ENCODE peak calls at places on chromosomes 4 and X, in six cellular contexts. One of them, this sample, is unnamed.

GRCh38 chr4:55500072-55500471 is 46.6 kb downstream of the CLOCK start:
- DNase-seq in BJ: no peak
- DNase-seq in ureter: no peak
- DNase-seq in stromal cell of bone marrow: no peak
- DNase-seq in activated naive CD8-positive, alpha-beta T cell treated with anti-CD3 and anti-CD28 coated beads, Interleukin-2, amount 50 U/mL, for 24 hours: no peak
- DNase-seq in left kidney: no peak
- DNase-seq in this sample: no peak

GRCh38 chrX:53076671-53077070 is 5.5 kb upstream of the TSPYL2 start:
- DNase-seq in BJ: no peak
- DNase-seq in ureter: no peak
- DNase-seq in stromal cell of bone marrow: no peak
- DNase-seq in activated naive CD8-positive, alpha-beta T cell treated with anti-CD3 and anti-CD28 coated beads, Interleukin-2, amount 50 U/mL, for 24 hours: no peak
- DNase-seq in left kidney: no peak
- DNase-seq in this sample: no peak

GRCh38 chr4:155402941-155403340 is 26.2 kb upstream of the MAP9 start:
- DNase-seq in BJ: no peak
- DNase-seq in ureter: no peak
- DNase-seq in stromal cell of bone marrow: no peak
- DNase-seq in activated naive CD8-positive, alpha-beta T cell treated with anti-CD3 and anti-CD28 coated beads, Interleukin-2, amount 50 U/mL, for 24 hours: no peak
- DNase-seq in left kidney: peak
- DNase-seq in this sample: no peak

GRCh38 chr4:152278505-152279301 is 257.2 kb downstream of the FBXW7 start:
- DNase-seq in BJ: no peak
- DNase-seq in ureter: peak
- DNase-seq in stromal cell of bone marrow: no peak
- DNase-seq in activated naive CD8-positive, alpha-beta T cell treated with anti-CD3 and anti-CD28 coated beads, Interleukin-2, amount 50 U/mL, for 24 hours: no peak
- DNase-seq in left kidney: peak
- DNase-seq in this sample: no peak

GRCh38 chr4:100984901-100985300 is 362.4 kb downstream of the PPP3CA start:
- DNase-seq in BJ: peak
- DNase-seq in ureter: no peak
- DNase-seq in stromal cell of bone marrow: peak
- DNase-seq in activated naive CD8-positive, alpha-beta T cell treated with anti-CD3 and anti-CD28 coated beads, Interleukin-2, amount 50 U/mL, for 24 hours: no peak
- DNase-seq in left kidney: no peak
- DNase-seq in this sample: no peak

GRCh38 chr4:112185740-112186670 is 40.8 kb downstream of the FAM241A start:
- DNase-seq in BJ: no peak
- DNase-seq in ureter: no peak
- DNase-seq in stromal cell of bone marrow: no peak
- DNase-seq in activated naive CD8-positive, alpha-beta T cell treated with anti-CD3 and anti-CD28 coated beads, Interleukin-2, amount 50 U/mL, for 24 hours: no peak
- DNase-seq in left kidney: no peak
- DNase-seq in this sample: peak

GRCh38 chr4:36324808-36325207 is 43.4 kb downstream of the DTHD1 start:
- DNase-seq in BJ: no peak
- DNase-seq in ureter: no peak
- DNase-seq in stromal cell of bone marrow: no peak
- DNase-seq in activated naive CD8-positive, alpha-beta T cell treated with anti-CD3 and anti-CD28 coated beads, Interleukin-2, amount 50 U/mL, for 24 hours: no peak
- DNase-seq in left kidney: no peak
- DNase-seq in this sample: no peak

GRCh38 chrX:40474205-40474626 is 106.6 kb upstream of the ATP6AP2 start:
- DNase-seq in BJ: no peak
- DNase-seq in ureter: no peak
- DNase-seq in stromal cell of bone marrow: no peak
- DNase-seq in activated naive CD8-positive, alpha-beta T cell treated with anti-CD3 and anti-CD28 coated beads, Interleukin-2, amount 50 U/mL, for 24 hours: no peak
- DNase-seq in left kidney: peak
- DNase-seq in this sample: no peak

GRCh38 chr4:11732155-11732554 is 303.5 kb upstream of the HS3ST1 start:
- DNase-seq in BJ: no peak
- DNase-seq in ureter: no peak
- DNase-seq in stromal cell of bone marrow: no peak
- DNase-seq in activated naive CD8-positive, alpha-beta T cell treated with anti-CD3 and anti-CD28 coated beads, Interleukin-2, amount 50 U/mL, for 24 hours: no peak
- DNase-seq in left kidney: no peak
- DNase-seq in this sample: no peak

GRCh38 chrX:10217218-10217617 is 60.4 kb downstream of the CLCN4 start:
- DNase-seq in BJ: no peak
- DNase-seq in ureter: no peak
- DNase-seq in stromal cell of bone marrow: no peak
- DNase-seq in activated naive CD8-positive, alpha-beta T cell treated with anti-CD3 and anti-CD28 coated beads, Interleukin-2, amount 50 U/mL, for 24 hours: no peak
- DNase-seq in left kidney: no peak
- DNase-seq in this sample: peak

GRCh38 chrX:16807548-16807947 is 21.3 kb downstream of the TXLNG start:
- DNase-seq in BJ: no peak
- DNase-seq in ureter: no peak
- DNase-seq in stromal cell of bone marrow: no peak
- DNase-seq in activated naive CD8-positive, alpha-beta T cell treated with anti-CD3 and anti-CD28 coated beads, Interleukin-2, amount 50 U/mL, for 24 hours: no peak
- DNase-seq in left kidney: peak
- DNase-seq in this sample: no peak

GRCh38 chrX:64206556-64207162 is 1.2 kb upstream of the AMER1 start:
- DNase-seq in BJ: no peak
- DNase-seq in ureter: no peak
- DNase-seq in stromal cell of bone marrow: no peak
- DNase-seq in activated naive CD8-positive, alpha-beta T cell treated with anti-CD3 and anti-CD28 coated beads, Interleukin-2, amount 50 U/mL, for 24 hours: no peak
- DNase-seq in left kidney: peak
- DNase-seq in this sample: no peak

GRCh38 chr4:128386761-128387599 is 99.4 kb upstream of the PGRMC2 start:
- DNase-seq in BJ: peak
- DNase-seq in ureter: peak
- DNase-seq in stromal cell of bone marrow: peak
- DNase-seq in activated naive CD8-positive, alpha-beta T cell treated with anti-CD3 and anti-CD28 coated beads, Interleukin-2, amount 50 U/mL, for 24 hours: no peak
- DNase-seq in left kidney: peak
- DNase-seq in this sample: peak

GRCh38 chrX:76427560-76428242 is at the start of gene MAGEE1:
- DNase-seq in BJ: peak
- DNase-seq in ureter: peak
- DNase-seq in stromal cell of bone marrow: peak
- DNase-seq in activated naive CD8-positive, alpha-beta T cell treated with anti-CD3 and anti-CD28 coated beads, Interleukin-2, amount 50 U/mL, for 24 hours: peak
- DNase-seq in left kidney: peak
- DNase-seq in this sample: peak

GRCh38 chr4:128841402-128841801 is 31.9 kb downstream of the JADE1 start:
- DNase-seq in BJ: no peak
- DNase-seq in ureter: peak
- DNase-seq in stromal cell of bone marrow: no peak
- DNase-seq in activated naive CD8-positive, alpha-beta T cell treated with anti-CD3 and anti-CD28 coated beads, Interleukin-2, amount 50 U/mL, for 24 hours: no peak
- DNase-seq in left kidney: peak
- DNase-seq in this sample: no peak

GRCh38 chr4:80876810-80877209 is 153.7 kb upstream of the BMP3 start:
- DNase-seq in BJ: no peak
- DNase-seq in ureter: no peak
- DNase-seq in stromal cell of bone marrow: peak
- DNase-seq in activated naive CD8-positive, alpha-beta T cell treated with anti-CD3 and anti-CD28 coated beads, Interleukin-2, amount 50 U/mL, for 24 hours: no peak
- DNase-seq in left kidney: no peak
- DNase-seq in this sample: peak

GRCh38 chr4:102537280-102537679 is 36.1 kb downstream of the NFKB1 start:
- DNase-seq in BJ: no peak
- DNase-seq in ureter: no peak
- DNase-seq in stromal cell of bone marrow: no peak
- DNase-seq in activated naive CD8-positive, alpha-beta T cell treated with anti-CD3 and anti-CD28 coated beads, Interleukin-2, amount 50 U/mL, for 24 hours: no peak
- DNase-seq in left kidney: no peak
- DNase-seq in this sample: no peak

GRCh38 chr4:86036729-86037128 is 323.1 kb downstream of the MAPK10 start:
- DNase-seq in BJ: no peak
- DNase-seq in ureter: no peak
- DNase-seq in stromal cell of bone marrow: no peak
- DNase-seq in activated naive CD8-positive, alpha-beta T cell treated with anti-CD3 and anti-CD28 coated beads, Interleukin-2, amount 50 U/mL, for 24 hours: no peak
- DNase-seq in left kidney: peak
- DNase-seq in this sample: no peak

GRCh38 chr4:152957437-152958185 is 21.5 kb downstream of the FHDC1 start:
- DNase-seq in BJ: no peak
- DNase-seq in ureter: no peak
- DNase-seq in stromal cell of bone marrow: no peak
- DNase-seq in activated naive CD8-positive, alpha-beta T cell treated with anti-CD3 and anti-CD28 coated beads, Interleukin-2, amount 50 U/mL, for 24 hours: no peak
- DNase-seq in left kidney: peak
- DNase-seq in this sample: no peak

GRCh38 chr4:141571368-141571767 is 65.0 kb upstream of the IL15 start:
- DNase-seq in BJ: no peak
- DNase-seq in ureter: no peak
- DNase-seq in stromal cell of bone marrow: no peak
- DNase-seq in activated naive CD8-positive, alpha-beta T cell treated with anti-CD3 and anti-CD28 coated beads, Interleukin-2, amount 50 U/mL, for 24 hours: no peak
- DNase-seq in left kidney: peak
- DNase-seq in this sample: no peak

GRCh38 chrX:40177942-40178715 is 80.4 kb upstream of the BCOR start:
- DNase-seq in BJ: no peak
- DNase-seq in ureter: no peak
- DNase-seq in stromal cell of bone marrow: no peak
- DNase-seq in activated naive CD8-positive, alpha-beta T cell treated with anti-CD3 and anti-CD28 coated beads, Interleukin-2, amount 50 U/mL, for 24 hours: no peak
- DNase-seq in left kidney: no peak
- DNase-seq in this sample: no peak

GRCh38 chr4:145609494-145610427 is 9.4 kb upstream of the MMAA start:
- DNase-seq in BJ: no peak
- DNase-seq in ureter: peak
- DNase-seq in stromal cell of bone marrow: peak
- DNase-seq in activated naive CD8-positive, alpha-beta T cell treated with anti-CD3 and anti-CD28 coated beads, Interleukin-2, amount 50 U/mL, for 24 hours: peak
- DNase-seq in left kidney: peak
- DNase-seq in this sample: peak

GRCh38 chr4:4610672-4611071 is 68.8 kb upstream of the STX18 start:
- DNase-seq in BJ: no peak
- DNase-seq in ureter: no peak
- DNase-seq in stromal cell of bone marrow: no peak
- DNase-seq in activated naive CD8-positive, alpha-beta T cell treated with anti-CD3 and anti-CD28 coated beads, Interleukin-2, amount 50 U/mL, for 24 hours: no peak
- DNase-seq in left kidney: no peak
- DNase-seq in this sample: no peak

GRCh38 chr4:101282076-101282844 is 65.1 kb downstream of the PPP3CA start:
- DNase-seq in BJ: no peak
- DNase-seq in ureter: no peak
- DNase-seq in stromal cell of bone marrow: no peak
- DNase-seq in activated naive CD8-positive, alpha-beta T cell treated with anti-CD3 and anti-CD28 coated beads, Interleukin-2, amount 50 U/mL, for 24 hours: peak
- DNase-seq in left kidney: no peak
- DNase-seq in this sample: peak

GRCh38 chr4:87011340-87012034 is 76.7 kb downstream of the AFF1 start:
- DNase-seq in BJ: peak
- DNase-seq in ureter: no peak
- DNase-seq in stromal cell of bone marrow: peak
- DNase-seq in activated naive CD8-positive, alpha-beta T cell treated with anti-CD3 and anti-CD28 coated beads, Interleukin-2, amount 50 U/mL, for 24 hours: no peak
- DNase-seq in left kidney: no peak
- DNase-seq in this sample: peak

GRCh38 chr4:138235419-138235952 is 6.7 kb downstream of the SLC7A11 start:
- DNase-seq in BJ: peak
- DNase-seq in ureter: no peak
- DNase-seq in stromal cell of bone marrow: peak
- DNase-seq in activated naive CD8-positive, alpha-beta T cell treated with anti-CD3 and anti-CD28 coated beads, Interleukin-2, amount 50 U/mL, for 24 hours: no peak
- DNase-seq in left kidney: no peak
- DNase-seq in this sample: peak

GRCh38 chrX:154372612-154373022 is 1.8 kb downstream of the FLNA start:
- DNase-seq in BJ: no peak
- DNase-seq in ureter: no peak
- DNase-seq in stromal cell of bone marrow: no peak
- DNase-seq in activated naive CD8-positive, alpha-beta T cell treated with anti-CD3 and anti-CD28 coated beads, Interleukin-2, amount 50 U/mL, for 24 hours: peak
- DNase-seq in left kidney: no peak
- DNase-seq in this sample: no peak

GRCh38 chr4:1400861-1401408 is 5.3 kb downstream of the NKX1-1 start:
- DNase-seq in BJ: no peak
- DNase-seq in ureter: no peak
- DNase-seq in stromal cell of bone marrow: no peak
- DNase-seq in activated naive CD8-positive, alpha-beta T cell treated with anti-CD3 and anti-CD28 coated beads, Interleukin-2, amount 50 U/mL, for 24 hours: peak
- DNase-seq in left kidney: no peak
- DNase-seq in this sample: no peak

GRCh38 chrX:125203379-125203736 is 116.3 kb upstream of the TEX13C start:
- DNase-seq in BJ: no peak
- DNase-seq in ureter: no peak
- DNase-seq in stromal cell of bone marrow: no peak
- DNase-seq in activated naive CD8-positive, alpha-beta T cell treated with anti-CD3 and anti-CD28 coated beads, Interleukin-2, amount 50 U/mL, for 24 hours: no peak
- DNase-seq in left kidney: no peak
- DNase-seq in this sample: no peak

GRCh38 chr4:1862055-1862911 is 6.3 kb upstream of the LETM1 start:
- DNase-seq in BJ: no peak
- DNase-seq in ureter: no peak
- DNase-seq in stromal cell of bone marrow: no peak
- DNase-seq in activated naive CD8-positive, alpha-beta T cell treated with anti-CD3 and anti-CD28 coated beads, Interleukin-2, amount 50 U/mL, for 24 hours: peak
- DNase-seq in left kidney: peak
- DNase-seq in this sample: no peak

GRCh38 chr4:73446336-73446938 is 10.4 kb downstream of the AFP start:
- DNase-seq in BJ: no peak
- DNase-seq in ureter: no peak
- DNase-seq in stromal cell of bone marrow: peak
- DNase-seq in activated naive CD8-positive, alpha-beta T cell treated with anti-CD3 and anti-CD28 coated beads, Interleukin-2, amount 50 U/mL, for 24 hours: no peak
- DNase-seq in left kidney: peak
- DNase-seq in this sample: peak

GRCh38 chr4:125765936-125766335 is 451.2 kb downstream of the FAT4 start:
- DNase-seq in BJ: no peak
- DNase-seq in ureter: no peak
- DNase-seq in stromal cell of bone marrow: no peak
- DNase-seq in activated naive CD8-positive, alpha-beta T cell treated with anti-CD3 and anti-CD28 coated beads, Interleukin-2, amount 50 U/mL, for 24 hours: no peak
- DNase-seq in left kidney: no peak
- DNase-seq in this sample: no peak

GRCh38 chr4:26863512-26863911 is 2.9 kb downstream of the STIM2 start:
- DNase-seq in BJ: no peak
- DNase-seq in ureter: no peak
- DNase-seq in stromal cell of bone marrow: no peak
- DNase-seq in activated naive CD8-positive, alpha-beta T cell treated with anti-CD3 and anti-CD28 coated beads, Interleukin-2, amount 50 U/mL, for 24 hours: no peak
- DNase-seq in left kidney: no peak
- DNase-seq in this sample: no peak

GRCh38 chrX:36961590-36961989 is 46.6 kb upstream of the FAM47C start:
- DNase-seq in BJ: no peak
- DNase-seq in ureter: no peak
- DNase-seq in stromal cell of bone marrow: no peak
- DNase-seq in activated naive CD8-positive, alpha-beta T cell treated with anti-CD3 and anti-CD28 coated beads, Interleukin-2, amount 50 U/mL, for 24 hours: no peak
- DNase-seq in left kidney: peak
- DNase-seq in this sample: no peak

GRCh38 chrX:24498975-24499374 is 33.9 kb downstream of the PDK3 start:
- DNase-seq in BJ: no peak
- DNase-seq in ureter: no peak
- DNase-seq in stromal cell of bone marrow: no peak
- DNase-seq in activated naive CD8-positive, alpha-beta T cell treated with anti-CD3 and anti-CD28 coated beads, Interleukin-2, amount 50 U/mL, for 24 hours: no peak
- DNase-seq in left kidney: peak
- DNase-seq in this sample: no peak

GRCh38 chr4:98166731-98167041 is 23.4 kb upstream of the STPG2 start:
- DNase-seq in BJ: no peak
- DNase-seq in ureter: no peak
- DNase-seq in stromal cell of bone marrow: no peak
- DNase-seq in activated naive CD8-positive, alpha-beta T cell treated with anti-CD3 and anti-CD28 coated beads, Interleukin-2, amount 50 U/mL, for 24 hours: no peak
- DNase-seq in left kidney: no peak
- DNase-seq in this sample: no peak

GRCh38 chr4:41375561-41375960 is 118.8 kb downstream of the UCHL1 start:
- DNase-seq in BJ: no peak
- DNase-seq in ureter: no peak
- DNase-seq in stromal cell of bone marrow: no peak
- DNase-seq in activated naive CD8-positive, alpha-beta T cell treated with anti-CD3 and anti-CD28 coated beads, Interleukin-2, amount 50 U/mL, for 24 hours: no peak
- DNase-seq in left kidney: no peak
- DNase-seq in this sample: no peak

GRCh38 chr4:158936238-158936637 is 166.6 kb upstream of the RAPGEF2 start:
- DNase-seq in BJ: no peak
- DNase-seq in ureter: no peak
- DNase-seq in stromal cell of bone marrow: no peak
- DNase-seq in activated naive CD8-positive, alpha-beta T cell treated with anti-CD3 and anti-CD28 coated beads, Interleukin-2, amount 50 U/mL, for 24 hours: no peak
- DNase-seq in left kidney: no peak
- DNase-seq in this sample: peak

GRCh38 chr4:25452081-25452480 is 75.0 kb downstream of the ANAPC4 start:
- DNase-seq in BJ: no peak
- DNase-seq in ureter: no peak
- DNase-seq in stromal cell of bone marrow: no peak
- DNase-seq in activated naive CD8-positive, alpha-beta T cell treated with anti-CD3 and anti-CD28 coated beads, Interleukin-2, amount 50 U/mL, for 24 hours: no peak
- DNase-seq in left kidney: no peak
- DNase-seq in this sample: no peak